ENCODE peak calls at places on chromosomes 4 and X, in six cellular contexts. B is neural crest cell; X is NCI-H1436; L is CD4-positive, alpha-beta T cell; Z is endodermal cell; P is mammary epithelial cell. Q is an unnamed sample.

GRCh38 chrX:53239474-53239873 is 14.5 kb upstream of the KDM5C start:
- DNase-seq in B (no peak), L (no peak), Z (peak; percentile 81), P (no peak), X (no peak), Q (peak; percentile 48)

GRCh38 chr4:73704314-73705055 is 35.9 kb upstream of the CXCL8 start:
- DNase-seq in Z (no peak), L (no peak), B (no peak), P (peak; percentile 99), X (no peak), Q (no peak)

GRCh38 chr4:149690726-149691125 is 124.9 kb downstream of the IQCM start:
- DNase-seq in X (no peak), Z (peak; percentile 49), P (no peak), L (no peak), B (no peak), Q (no peak)

GRCh38 chr4:159455675-159456235 is 352.9 kb downstream of the RAPGEF2 start:
- DNase-seq in P (peak; percentile 32), Z (peak; percentile 70), X (peak; percentile 20), L (no peak), B (peak; percentile 35), Q (peak; percentile 16)

GRCh38 chrX:136619889-136620505 is 28.0 kb upstream of the CD40LG start:
- DNase-seq in B (no peak), L (no peak), Z (no peak), X (no peak), P (no peak), Q (no peak)

GRCh38 chr4:123986268-123986798 is 589.7 kb downstream of the SPRY1 start:
- DNase-seq in P (peak; percentile 76), L (no peak), Z (no peak), B (no peak), X (no peak), Q (no peak)

GRCh38 chrX:39766085-39766726 is 331.6 kb downstream of the BCOR start:
- DNase-seq in L (no peak), X (no peak), Z (peak; percentile 69), B (no peak), P (no peak), Q (no peak)

GRCh38 chrX:1181131-1181530 is 31.3 kb downstream of the CRLF2 start:
- DNase-seq in X (no peak), L (no peak), B (no peak), Z (peak; percentile 27), P (no peak), Q (no peak)

GRCh38 chr4:70892086-70892769 is 9.9 kb upstream of the MOB1B start:
- DNase-seq in P (no peak), L (no peak), B (no peak), Z (no peak), X (no peak), Q (no peak)

GRCh38 chrX:150446151-150446550 is 83.0 kb downstream of the MAMLD1 start:
- DNase-seq in L (no peak), Z (no peak), B (no peak), X (no peak), P (no peak), Q (no peak)

GRCh38 chr4:155377281-155377680 is 516 bp upstream of the MAP9 start:
- DNase-seq in P (peak; percentile 3), L (no peak), B (no peak), Z (no peak), X (no peak), Q (no peak)